ENCODE peak calls at places on chromosomes 12 and 14, in four cellular contexts. H, R, P and F are unnamed samples.

GRCh38 chr12:130118181-130118580 is 44.1 kb upstream of the FZD10 start:
- DNase-seq in R (no peak), H (no peak), P (no peak), F (no peak)

GRCh38 chr12:95857151-95857550 is 1.6 kb upstream of the SNRPF start:
- DNase-seq in R (peak), P (no peak), H (no peak), F (peak)

GRCh38 chr12:14961466-14962155 is at the start of gene ARHGDIB:
- DNase-seq in H (no peak), P (no peak), R (no peak), F (no peak)

GRCh38 chr14:88228519-88229236 is 94.4 kb downstream of the KCNK10 start:
- DNase-seq in H (no peak), P (no peak), R (no peak), F (no peak)

GRCh38 chr14:81710232-81710845 is 176.7 kb upstream of the SEL1L start:
- DNase-seq in H (peak), R (peak), P (peak), F (peak)

GRCh38 chr14:59787045-59787674 is 83.4 kb downstream of the RTN1 start:
- DNase-seq in H (no peak), P (no peak), R (peak), F (no peak)

GRCh38 chr12:53231859-53232640 is at the start of gene RARG:
- DNase-seq in H (no peak), P (no peak), R (peak), F (no peak)

GRCh38 chr14:99099051-99099787 is 172.8 kb downstream of the BCL11B start:
- DNase-seq in H (no peak), P (no peak), R (no peak), F (no peak)